ENCODE peak calls at places on chromosomes 3 and 15, in five cellular contexts. One of them, this sample, is unnamed.

GRCh38 chr15:58985443-58985842 is 2.0 kb upstream of the RNF111 start:
- DNase-seq in suprapubic skin: peak; percentile 84
- DNase-seq in tibial artery: peak; percentile 72
- DNase-seq in endothelial cell of umbilical vein: no peak
- DNase-seq in pancreas: no peak
- DNase-seq in this sample: no peak

GRCh38 chr3:24773798-24774197 is 279.1 kb upstream of the THRB start:
- DNase-seq in suprapubic skin: no peak
- DNase-seq in endothelial cell of umbilical vein: peak; percentile 61
- DNase-seq in pancreas: peak; percentile 59
- DNase-seq in tibial artery: peak; percentile 24
- DNase-seq in this sample: no peak

GRCh38 chr3:30692498-30693130 is 86.2 kb downstream of the TGFBR2 start:
- DNase-seq in pancreas: no peak
- DNase-seq in endothelial cell of umbilical vein: no peak
- DNase-seq in tibial artery: no peak
- DNase-seq in suprapubic skin: no peak
- DNase-seq in this sample: no peak

GRCh38 chr3:127491909-127492308 is 98.6 kb downstream of the TPRA1 start:
- DNase-seq in suprapubic skin: no peak
- DNase-seq in tibial artery: no peak
- DNase-seq in pancreas: no peak
- DNase-seq in endothelial cell of umbilical vein: no peak
- DNase-seq in this sample: no peak

GRCh38 chr3:50350527-50351317 is at the start of the genes CYB561D2 and NPRL2:
- DNase-seq in endothelial cell of umbilical vein: peak; percentile 95
- DNase-seq in suprapubic skin: peak; percentile 98
- DNase-seq in tibial artery: peak; percentile 95
- DNase-seq in pancreas: peak; percentile 98
- DNase-seq in this sample: peak; percentile 98

GRCh38 chr3:112610121-112610520 is 30.8 kb downstream of the CCDC80 start:
- DNase-seq in tibial artery: no peak
- DNase-seq in pancreas: no peak
- DNase-seq in suprapubic skin: no peak
- DNase-seq in endothelial cell of umbilical vein: no peak
- DNase-seq in this sample: no peak

GRCh38 chr3:119147494-119147893 is 1.5 kb downstream of the TEX55 start:
- DNase-seq in pancreas: no peak
- DNase-seq in endothelial cell of umbilical vein: no peak
- DNase-seq in suprapubic skin: no peak
- DNase-seq in tibial artery: no peak
- DNase-seq in this sample: no peak

GRCh38 chr15:88491158-88491557 is 23.6 kb downstream of the MRPS11 start:
- DNase-seq in tibial artery: no peak
- DNase-seq in suprapubic skin: no peak
- DNase-seq in pancreas: no peak
- DNase-seq in endothelial cell of umbilical vein: no peak
- DNase-seq in this sample: no peak

GRCh38 chr3:42846682-42847522 is 28.8 kb downstream of the CYP8B1 start:
- DNase-seq in endothelial cell of umbilical vein: no peak
- DNase-seq in tibial artery: peak; percentile 56
- DNase-seq in pancreas: no peak
- DNase-seq in suprapubic skin: no peak
- DNase-seq in this sample: peak; percentile 82

GRCh38 chr3:99503350-99503749 is 135.0 kb upstream of the COL8A1 start:
- DNase-seq in pancreas: no peak
- DNase-seq in endothelial cell of umbilical vein: no peak
- DNase-seq in tibial artery: no peak
- DNase-seq in suprapubic skin: no peak
- DNase-seq in this sample: no peak

GRCh38 chr3:158717576-158717975 is 14.7 kb downstream of the RARRES1 start:
- DNase-seq in suprapubic skin: no peak
- DNase-seq in tibial artery: no peak
- DNase-seq in endothelial cell of umbilical vein: no peak
- DNase-seq in pancreas: no peak
- DNase-seq in this sample: no peak

GRCh38 chr3:158725348-158725966 is 6.8 kb downstream of the RARRES1 start:
- DNase-seq in endothelial cell of umbilical vein: peak; percentile 87
- DNase-seq in suprapubic skin: no peak
- DNase-seq in tibial artery: peak; percentile 75
- DNase-seq in pancreas: peak; percentile 20
- DNase-seq in this sample: no peak

GRCh38 chr3:158718490-158719170 is 13.6 kb downstream of the RARRES1 start:
- DNase-seq in tibial artery: no peak
- DNase-seq in endothelial cell of umbilical vein: peak; percentile 95
- DNase-seq in suprapubic skin: no peak
- DNase-seq in pancreas: no peak
- DNase-seq in this sample: no peak

GRCh38 chr3:158723991-158724390 is 8.3 kb downstream of the RARRES1 start:
- DNase-seq in pancreas: no peak
- DNase-seq in suprapubic skin: no peak
- DNase-seq in endothelial cell of umbilical vein: no peak
- DNase-seq in tibial artery: no peak
- DNase-seq in this sample: no peak

GRCh38 chr3:158722108-158722507 is 10.1 kb downstream of the RARRES1 start:
- DNase-seq in pancreas: no peak
- DNase-seq in endothelial cell of umbilical vein: no peak
- DNase-seq in suprapubic skin: no peak
- DNase-seq in tibial artery: no peak
- DNase-seq in this sample: no peak
- TF ChIP-seq CTCF in pancreas: no peak
- TF ChIP-seq CTCF in endothelial cell of umbilical vein: no peak
- TF ChIP-seq CTCF in suprapubic skin: no peak
- TF ChIP-seq CTCF in tibial artery: no peak
- TF ChIP-seq CTCF in this sample: no peak

GRCh38 chr3:71581451-71581980 is 2.0 kb downstream of the FOXP1 start:
- DNase-seq in tibial artery: peak; percentile 43
- DNase-seq in suprapubic skin: peak; percentile 71
- DNase-seq in pancreas: peak; percentile 31
- DNase-seq in endothelial cell of umbilical vein: peak; percentile 52
- DNase-seq in this sample: peak; percentile 59

GRCh38 chr3:71582612-71583568 is 638 bp downstream of the FOXP1 start:
- DNase-seq in endothelial cell of umbilical vein: peak; percentile 78
- DNase-seq in pancreas: peak; percentile 75
- DNase-seq in tibial artery: peak; percentile 84
- DNase-seq in suprapubic skin: peak; percentile 87
- DNase-seq in this sample: peak; percentile 94

GRCh38 chr3:71580636-71581215 is 2.8 kb downstream of the FOXP1 start:
- DNase-seq in endothelial cell of umbilical vein: peak; percentile 42
- DNase-seq in pancreas: no peak
- DNase-seq in suprapubic skin: no peak
- DNase-seq in tibial artery: no peak
- DNase-seq in this sample: no peak

GRCh38 chr3:71583569-71584215 is at the start of gene FOXP1:
- DNase-seq in endothelial cell of umbilical vein: peak; percentile 79
- DNase-seq in tibial artery: peak; percentile 68
- DNase-seq in suprapubic skin: peak; percentile 81
- DNase-seq in pancreas: peak; percentile 88
- DNase-seq in this sample: peak; percentile 73

GRCh38 chr3:71581981-71582611 is 1.4 kb downstream of the FOXP1 start:
- DNase-seq in pancreas: peak; percentile 62
- DNase-seq in suprapubic skin: peak; percentile 81
- DNase-seq in endothelial cell of umbilical vein: peak; percentile 56
- DNase-seq in tibial artery: peak; percentile 73
- DNase-seq in this sample: peak; percentile 78
- H3K4me1 ChIP-seq in pancreas: peaks cover 47% of the 10 kb centered on the region
- H3K4me1 ChIP-seq in suprapubic skin: peaks cover 23% of the 10 kb centered on the region
- H3K4me1 ChIP-seq in endothelial cell of umbilical vein: peaks cover 56% of the 10 kb centered on the region
- H3K4me1 ChIP-seq in tibial artery: no peaks in the 10 kb centered on the region
- H3K4me1 ChIP-seq in this sample: peaks cover 14% of the 10 kb centered on the region

GRCh38 chr15:81007428-81008064 is 6.8 kb downstream of the TLNRD1 start:
- DNase-seq in tibial artery: no peak
- DNase-seq in endothelial cell of umbilical vein: no peak
- DNase-seq in pancreas: no peak
- DNase-seq in suprapubic skin: no peak
- DNase-seq in this sample: no peak
- H3K4me3 ChIP-seq in tibial artery: no peak overlapping the region
- H3K4me3 ChIP-seq in endothelial cell of umbilical vein: no peak overlapping the region
- H3K4me3 ChIP-seq in pancreas: no peak overlapping the region
- H3K4me3 ChIP-seq in suprapubic skin: no peak overlapping the region
- H3K4me3 ChIP-seq in this sample: no peak overlapping the region

GRCh38 chr3:57582470-57583168 is 14.5 kb downstream of the ARF4 start:
- DNase-seq in suprapubic skin: no peak
- DNase-seq in endothelial cell of umbilical vein: no peak
- DNase-seq in pancreas: no peak
- DNase-seq in tibial artery: no peak
- DNase-seq in this sample: no peak
- TF ChIP-seq CTCF in suprapubic skin: no peak
- TF ChIP-seq CTCF in endothelial cell of umbilical vein: no peak
- TF ChIP-seq CTCF in pancreas: no peak
- TF ChIP-seq CTCF in tibial artery: no peak
- TF ChIP-seq CTCF in this sample: no peak

DNA sequence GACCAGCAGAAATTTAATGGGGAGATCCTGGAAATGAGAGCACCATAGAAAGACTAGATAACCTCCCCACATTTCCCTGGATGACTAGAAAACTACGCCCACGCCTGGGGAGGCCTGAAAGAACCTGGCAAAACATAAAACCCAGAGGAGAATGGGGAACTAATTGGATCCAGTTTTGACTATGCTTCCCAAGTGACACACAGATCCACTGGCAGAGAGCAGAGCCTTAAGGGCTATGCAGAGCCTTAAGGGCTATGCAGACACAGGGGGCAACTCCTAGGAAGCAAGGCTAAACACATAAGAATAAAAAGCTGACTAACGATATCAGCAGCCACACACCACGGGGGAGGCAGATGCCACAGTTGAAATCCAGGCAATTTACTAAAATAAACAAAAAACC is 43.1 kb upstream of the HEG1 start:
- DNase-seq in suprapubic skin: no peak
- DNase-seq in tibial artery: no peak
- DNase-seq in endothelial cell of umbilical vein: no peak
- DNase-seq in pancreas: no peak
- DNase-seq in this sample: no peak
- H3K4me1 ChIP-seq in suprapubic skin: no peaks in the 10 kb centered on the region
- H3K4me1 ChIP-seq in tibial artery: no peaks in the 10 kb centered on the region
- H3K4me1 ChIP-seq in endothelial cell of umbilical vein: no peaks in the 10 kb centered on the region
- H3K4me1 ChIP-seq in pancreas: no peaks in the 10 kb centered on the region
- H3K4me1 ChIP-seq in this sample: no peaks in the 10 kb centered on the region

GRCh38 chr15:47439146-47439869 is 278.0 kb upstream of the SEMA6D start:
- DNase-seq in tibial artery: no peak
- DNase-seq in pancreas: no peak
- DNase-seq in endothelial cell of umbilical vein: peak; percentile 75
- DNase-seq in suprapubic skin: no peak
- DNase-seq in this sample: no peak
- H3K4me3 ChIP-seq in tibial artery: no peak overlapping the region
- H3K4me3 ChIP-seq in pancreas: no peak overlapping the region
- H3K4me3 ChIP-seq in endothelial cell of umbilical vein: no peak overlapping the region
- H3K4me3 ChIP-seq in suprapubic skin: no peak overlapping the region
- H3K4me3 ChIP-seq in this sample: no peak overlapping the region

GRCh38 chr3:4885322-4885721 is 93.9 kb upstream of the BHLHE40 start:
- DNase-seq in suprapubic skin: no peak
- DNase-seq in endothelial cell of umbilical vein: no peak
- DNase-seq in pancreas: no peak
- DNase-seq in tibial artery: no peak
- DNase-seq in this sample: no peak

GRCh38 chr3:4886448-4886847 is 92.8 kb upstream of the BHLHE40 start:
- DNase-seq in pancreas: no peak
- DNase-seq in tibial artery: no peak
- DNase-seq in endothelial cell of umbilical vein: no peak
- DNase-seq in suprapubic skin: no peak
- DNase-seq in this sample: no peak

GRCh38 chr3:4887177-4887576 is 92.1 kb upstream of the BHLHE40 start:
- DNase-seq in pancreas: no peak
- DNase-seq in endothelial cell of umbilical vein: no peak
- DNase-seq in tibial artery: no peak
- DNase-seq in suprapubic skin: no peak
- DNase-seq in this sample: no peak

GRCh38 chr3:4889896-4890295 is 89.3 kb upstream of the BHLHE40 start:
- DNase-seq in tibial artery: no peak
- DNase-seq in pancreas: no peak
- DNase-seq in endothelial cell of umbilical vein: no peak
- DNase-seq in suprapubic skin: no peak
- DNase-seq in this sample: no peak

GRCh38 chr3:4888913-4889846 is 90.1 kb upstream of the BHLHE40 start:
- DNase-seq in tibial artery: no peak
- DNase-seq in pancreas: no peak
- DNase-seq in endothelial cell of umbilical vein: no peak
- DNase-seq in suprapubic skin: no peak
- DNase-seq in this sample: no peak
- TF ChIP-seq CTCF in tibial artery: no peak
- TF ChIP-seq CTCF in pancreas: no peak
- TF ChIP-seq CTCF in endothelial cell of umbilical vein: no peak
- TF ChIP-seq CTCF in suprapubic skin: no peak
- TF ChIP-seq CTCF in this sample: no peak

DNA sequence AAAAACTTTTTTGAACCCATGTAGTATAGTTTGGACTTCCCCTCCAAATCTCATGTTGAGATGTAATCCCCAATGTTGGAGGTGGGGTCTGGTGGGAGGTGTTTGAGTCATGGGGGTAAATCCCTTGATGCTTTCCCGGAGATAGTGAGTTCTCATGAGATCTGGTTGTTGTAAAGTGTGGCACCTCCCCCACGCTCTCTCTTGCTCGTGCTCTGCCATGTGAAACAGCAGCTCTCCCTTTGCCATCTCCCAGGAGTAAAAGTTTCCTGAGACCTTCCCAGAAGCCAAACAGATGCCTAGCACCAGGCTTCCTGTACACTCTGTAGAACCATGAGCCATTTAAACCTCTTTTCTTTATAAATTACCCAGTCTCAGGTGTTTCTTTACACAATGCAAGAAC is 16.0 kb upstream of the RNU6-1 start:
- DNase-seq in suprapubic skin: no peak
- DNase-seq in endothelial cell of umbilical vein: no peak
- DNase-seq in pancreas: no peak
- DNase-seq in tibial artery: no peak
- DNase-seq in this sample: no peak
- H3K4me1 ChIP-seq in suprapubic skin: no peaks in the 10 kb centered on the region
- H3K4me1 ChIP-seq in endothelial cell of umbilical vein: no peaks in the 10 kb centered on the region
- H3K4me1 ChIP-seq in pancreas: no peaks in the 10 kb centered on the region
- H3K4me1 ChIP-seq in tibial artery: no peaks in the 10 kb centered on the region
- H3K4me1 ChIP-seq in this sample: no peaks in the 10 kb centered on the region